ENCODE peak calls at places on chromosomes 1 and 21, in six cellular contexts. One of them, this sample, is unnamed.
A peak's percentile ranks its signal among the peaks of the same experiment; 100 is the strongest.

GRCh38 chr1:10694274-10694632 is 102.2 kb downstream of the CASZ1 start:
- DNase-seq in right cardiac atrium: no peak
- DNase-seq in NCI-H1092: peak; percentile 69
- DNase-seq in T-helper 2 cell: peak; percentile 47
- DNase-seq in mesendoderm: peak; percentile 62
- DNase-seq in endodermal cell: no peak
- DNase-seq in this sample: no peak

GRCh38 chr1:221431068-221431651 is 310.7 kb downstream of the DUSP10 start:
- DNase-seq in endodermal cell: no peak
- DNase-seq in NCI-H1092: no peak
- DNase-seq in right cardiac atrium: no peak
- DNase-seq in mesendoderm: no peak
- DNase-seq in T-helper 2 cell: no peak
- DNase-seq in this sample: no peak

GRCh38 chr1:151327903-151328674 is 873 bp upstream of the PI4KB start:
- DNase-seq in NCI-H1092: no peak
- DNase-seq in endodermal cell: peak; percentile 77
- DNase-seq in right cardiac atrium: no peak
- DNase-seq in mesendoderm: peak; percentile 63
- DNase-seq in T-helper 2 cell: no peak
- DNase-seq in this sample: peak; percentile 40

GRCh38 chr1:221816899-221817298 is 75.0 kb upstream of the DUSP10 start:
- DNase-seq in endodermal cell: no peak
- DNase-seq in T-helper 2 cell: no peak
- DNase-seq in mesendoderm: peak; percentile 82
- DNase-seq in NCI-H1092: no peak
- DNase-seq in right cardiac atrium: no peak
- DNase-seq in this sample: no peak

GRCh38 chr1:38608202-38608864 is 251.2 kb downstream of the RRAGC start:
- DNase-seq in T-helper 2 cell: no peak
- DNase-seq in right cardiac atrium: peak; percentile 21
- DNase-seq in NCI-H1092: no peak
- DNase-seq in endodermal cell: peak; percentile 92
- DNase-seq in mesendoderm: peak; percentile 84
- DNase-seq in this sample: no peak

GRCh38 chr1:174269932-174270651 is 110.8 kb downstream of the RABGAP1L start:
- DNase-seq in right cardiac atrium: no peak
- DNase-seq in T-helper 2 cell: no peak
- DNase-seq in mesendoderm: no peak
- DNase-seq in endodermal cell: no peak
- DNase-seq in NCI-H1092: no peak
- DNase-seq in this sample: no peak

GRCh38 chr1:199041173-199041914 is 402.5 kb downstream of the PTPRC start:
- DNase-seq in mesendoderm: peak; percentile 30
- DNase-seq in NCI-H1092: no peak
- DNase-seq in right cardiac atrium: no peak
- DNase-seq in T-helper 2 cell: no peak
- DNase-seq in endodermal cell: no peak
- DNase-seq in this sample: no peak

GRCh38 chr1:222466150-222466865 is 81.6 kb downstream of the HHIPL2 start:
- DNase-seq in mesendoderm: no peak
- DNase-seq in T-helper 2 cell: no peak
- DNase-seq in right cardiac atrium: no peak
- DNase-seq in endodermal cell: no peak
- DNase-seq in NCI-H1092: no peak
- DNase-seq in this sample: no peak

GRCh38 chr1:94033849-94034248 is 87.1 kb downstream of the ABCA4 start:
- DNase-seq in endodermal cell: no peak
- DNase-seq in T-helper 2 cell: no peak
- DNase-seq in NCI-H1092: no peak
- DNase-seq in mesendoderm: no peak
- DNase-seq in right cardiac atrium: no peak
- DNase-seq in this sample: no peak

GRCh38 chr1:70115315-70115714 is 90.1 kb downstream of the LRRC40 start:
- DNase-seq in endodermal cell: no peak
- DNase-seq in mesendoderm: no peak
- DNase-seq in NCI-H1092: no peak
- DNase-seq in T-helper 2 cell: no peak
- DNase-seq in right cardiac atrium: no peak
- DNase-seq in this sample: no peak

GRCh38 chr1:53090227-53091147 is 28.5 kb downstream of the PODN start:
- DNase-seq in endodermal cell: no peak
- DNase-seq in NCI-H1092: no peak
- DNase-seq in mesendoderm: no peak
- DNase-seq in T-helper 2 cell: no peak
- DNase-seq in right cardiac atrium: peak; percentile 78
- DNase-seq in this sample: no peak

GRCh38 chr1:207860531-207860930 is 50.4 kb downstream of the CD34 start:
- DNase-seq in mesendoderm: no peak
- DNase-seq in endodermal cell: peak; percentile 22
- DNase-seq in NCI-H1092: no peak
- DNase-seq in T-helper 2 cell: no peak
- DNase-seq in right cardiac atrium: no peak
- DNase-seq in this sample: no peak

GRCh38 chr1:207034998-207035397 is 2.4 kb upstream of the C1orf116 start:
- DNase-seq in endodermal cell: no peak
- DNase-seq in T-helper 2 cell: no peak
- DNase-seq in right cardiac atrium: no peak
- DNase-seq in mesendoderm: peak; percentile 32
- DNase-seq in NCI-H1092: no peak
- DNase-seq in this sample: no peak

GRCh38 chr1:26696645-26697440 is 1.0 kb downstream of the ARID1A start:
- DNase-seq in T-helper 2 cell: peak; percentile 58
- DNase-seq in NCI-H1092: no peak
- DNase-seq in mesendoderm: no peak
- DNase-seq in right cardiac atrium: peak; percentile 49
- DNase-seq in endodermal cell: peak; percentile 64
- DNase-seq in this sample: peak; percentile 42

GRCh38 chr1:198563578-198563977 is 23.1 kb upstream of the ATP6V1G3 start:
- DNase-seq in T-helper 2 cell: no peak
- DNase-seq in NCI-H1092: no peak
- DNase-seq in endodermal cell: no peak
- DNase-seq in mesendoderm: peak; percentile 41
- DNase-seq in right cardiac atrium: no peak
- DNase-seq in this sample: no peak

GRCh38 chr1:100415217-100415778 is 63.0 kb downstream of the CDC14A start:
- DNase-seq in right cardiac atrium: no peak
- DNase-seq in mesendoderm: no peak
- DNase-seq in NCI-H1092: no peak
- DNase-seq in endodermal cell: no peak
- DNase-seq in T-helper 2 cell: no peak
- DNase-seq in this sample: no peak

GRCh38 chr1:223628233-223628632 is 37.3 kb downstream of the CAPN8 start:
- DNase-seq in mesendoderm: peak; percentile 79
- DNase-seq in NCI-H1092: peak; percentile 57
- DNase-seq in right cardiac atrium: peak; percentile 47
- DNase-seq in endodermal cell: peak; percentile 87
- DNase-seq in T-helper 2 cell: peak; percentile 22
- DNase-seq in this sample: peak; percentile 63

GRCh38 chr1:22210176-22210575 is 67.3 kb upstream of the WNT4 start:
- DNase-seq in T-helper 2 cell: no peak
- DNase-seq in NCI-H1092: no peak
- DNase-seq in mesendoderm: no peak
- DNase-seq in right cardiac atrium: no peak
- DNase-seq in endodermal cell: peak; percentile 44
- DNase-seq in this sample: no peak

GRCh38 chr1:105686874-105687690 is 1369.4 kb upstream of the PRMT6 start:
- DNase-seq in mesendoderm: no peak
- DNase-seq in NCI-H1092: no peak
- DNase-seq in endodermal cell: no peak
- DNase-seq in T-helper 2 cell: no peak
- DNase-seq in right cardiac atrium: no peak
- DNase-seq in this sample: no peak

GRCh38 chr1:150615346-150616201 is 13.8 kb downstream of the ENSA start:
- DNase-seq in endodermal cell: no peak
- DNase-seq in NCI-H1092: no peak
- DNase-seq in T-helper 2 cell: no peak
- DNase-seq in right cardiac atrium: no peak
- DNase-seq in mesendoderm: no peak
- DNase-seq in this sample: no peak

GRCh38 chr1:60130703-60131102 is 57.1 kb upstream of the C1orf87 start:
- DNase-seq in NCI-H1092: no peak
- DNase-seq in right cardiac atrium: no peak
- DNase-seq in T-helper 2 cell: no peak
- DNase-seq in endodermal cell: no peak
- DNase-seq in mesendoderm: no peak
- DNase-seq in this sample: no peak

GRCh38 chr1:163166886-163167555 is 35.7 kb downstream of the RGS5 start:
- DNase-seq in NCI-H1092: no peak
- DNase-seq in T-helper 2 cell: no peak
- DNase-seq in endodermal cell: no peak
- DNase-seq in right cardiac atrium: no peak
- DNase-seq in mesendoderm: no peak
- DNase-seq in this sample: no peak

GRCh38 chr21:46158666-46159300 is 3.4 kb upstream of the FTCD start:
- DNase-seq in NCI-H1092: no peak
- DNase-seq in T-helper 2 cell: no peak
- DNase-seq in mesendoderm: no peak
- DNase-seq in right cardiac atrium: peak; percentile 5
- DNase-seq in endodermal cell: no peak
- DNase-seq in this sample: no peak

GRCh38 chr1:183030053-183030452 is 6.8 kb downstream of the LAMC1 start:
- DNase-seq in NCI-H1092: no peak
- DNase-seq in endodermal cell: no peak
- DNase-seq in T-helper 2 cell: no peak
- DNase-seq in mesendoderm: no peak
- DNase-seq in right cardiac atrium: no peak
- DNase-seq in this sample: no peak

GRCh38 chr1:24978383-24979032 is 48.4 kb upstream of the RUNX3 start:
- DNase-seq in T-helper 2 cell: no peak
- DNase-seq in endodermal cell: no peak
- DNase-seq in mesendoderm: no peak
- DNase-seq in right cardiac atrium: no peak
- DNase-seq in NCI-H1092: no peak
- DNase-seq in this sample: no peak

GRCh38 chr1:28122183-28122582 is 33.8 kb upstream of the EYA3 start:
- DNase-seq in NCI-H1092: no peak
- DNase-seq in T-helper 2 cell: no peak
- DNase-seq in endodermal cell: no peak
- DNase-seq in right cardiac atrium: no peak
- DNase-seq in mesendoderm: no peak
- DNase-seq in this sample: no peak

GRCh38 chr1:37325010-37325409 is 149.4 kb upstream of the ZC3H12A start:
- DNase-seq in T-helper 2 cell: no peak
- DNase-seq in right cardiac atrium: no peak
- DNase-seq in NCI-H1092: no peak
- DNase-seq in mesendoderm: no peak
- DNase-seq in endodermal cell: no peak
- DNase-seq in this sample: no peak

GRCh38 chr1:61757945-61758344 is 15.7 kb downstream of the PATJ start:
- DNase-seq in right cardiac atrium: no peak
- DNase-seq in T-helper 2 cell: no peak
- DNase-seq in mesendoderm: peak; percentile 23
- DNase-seq in NCI-H1092: no peak
- DNase-seq in endodermal cell: no peak
- DNase-seq in this sample: no peak

GRCh38 chr21:16968436-16968835 is 544.4 kb upstream of the CXADR start:
- DNase-seq in mesendoderm: no peak
- DNase-seq in NCI-H1092: no peak
- DNase-seq in T-helper 2 cell: no peak
- DNase-seq in endodermal cell: no peak
- DNase-seq in right cardiac atrium: no peak
- DNase-seq in this sample: no peak

GRCh38 chr1:94807742-94808491 is 12.2 kb upstream of the SLC44A3 start:
- DNase-seq in NCI-H1092: no peak
- DNase-seq in endodermal cell: no peak
- DNase-seq in right cardiac atrium: no peak
- DNase-seq in T-helper 2 cell: no peak
- DNase-seq in mesendoderm: no peak
- DNase-seq in this sample: peak; percentile 69